ENCODE peak calls at places on chromosomes 3 and 15, in eight cellular contexts. J is astrocyte, P is neural progenitor cell, L is H1, T is H9, Z is endothelial cell of umbilical vein, M is mammary epithelial cell, U is GM23248. Q is an unnamed sample.
A peak's percentile ranks its signal among the peaks of the same experiment; 100 is the strongest.

GRCh38 chr3:134753999-134754742 is 40.9 kb upstream of the EPHB1 start:
- DNase-seq in J (no peak), P (no peak), L (no peak), T (peak; percentile 34), Z (no peak), M (no peak), U (peak; percentile 15), Q (no peak)

GRCh38 chr15:59590027-59590426 is 21.6 kb upstream of the GCNT3 start:
- DNase-seq in J (no peak), P (no peak), L (no peak), T (no peak), Z (no peak), M (no peak), U (no peak), Q (no peak)

GRCh38 chr3:185646382-185647133 is 60.5 kb downstream of the SENP2 start:
- DNase-seq in J (no peak), P (peak; percentile 34), L (no peak), T (no peak), Z (no peak), M (no peak), U (no peak), Q (no peak)

GRCh38 chr3:42130329-42131070 is 39.3 kb downstream of the TRAK1 start:
- DNase-seq in J (no peak), P (no peak), L (no peak), T (no peak), Z (no peak), M (no peak), U (no peak), Q (no peak)

GRCh38 chr3:107117922-107118576 is 259.2 kb upstream of the CCDC54 start:
- DNase-seq in J (peak; percentile 70), P (peak; percentile 75), L (peak; percentile 41), T (peak; percentile 61), Z (peak; percentile 60), M (peak; percentile 41), U (peak; percentile 89), Q (peak; percentile 86)

GRCh38 chr3:153289334-153289808 is 127.3 kb downstream of the RAP2B start:
- DNase-seq in J (peak; percentile 38), P (no peak), L (no peak), T (no peak), Z (no peak), M (peak; percentile 38), U (peak; percentile 74), Q (peak; percentile 21)

GRCh38 chr15:41849861-41850260 is 11.2 kb downstream of the PLA2G4B start:
- DNase-seq in J (no peak), P (no peak), L (no peak), T (no peak), Z (no peak), M (peak; percentile 71), U (no peak), Q (no peak)

GRCh38 chr3:159711560-159712333 is 276.9 kb upstream of the IL12A start:
- DNase-seq in J (peak; percentile 90), P (peak; percentile 50), L (no peak), T (no peak), Z (peak; percentile 99), M (peak; percentile 65), U (peak; percentile 94), Q (peak; percentile 93)

GRCh38 chr3:13470894-13471574 is 9.1 kb upstream of the HDAC11 start:
- DNase-seq in J (no peak), P (no peak), L (no peak), T (no peak), Z (no peak), M (no peak), U (no peak), Q (no peak)

GRCh38 chr15:60932051-60932915 is 296.8 kb downstream of the RORA start:
- DNase-seq in J (peak; percentile 70), P (no peak), L (no peak), T (peak; percentile 35), Z (no peak), M (peak; percentile 93), U (peak; percentile 96), Q (no peak)

GRCh38 chr15:59830143-59830542 is 141.0 kb upstream of the BNIP2 start:
- DNase-seq in J (no peak), P (no peak), L (no peak), T (no peak), Z (no peak), M (no peak), U (no peak), Q (no peak)

GRCh38 chr15:56960116-56960515 is 41.7 kb downstream of the TCF12 start:
- DNase-seq in J (no peak), P (no peak), L (no peak), T (no peak), Z (no peak), M (no peak), U (peak; percentile 26), Q (no peak)

GRCh38 chr3:108006077-108006675 is 84.7 kb downstream of the CD47 start:
- DNase-seq in J (peak; percentile 76), P (no peak), L (no peak), T (no peak), Z (peak; percentile 60), M (peak; percentile 94), U (peak; percentile 14), Q (peak; percentile 77)

GRCh38 chr3:62727576-62727975 is 147.6 kb downstream of the CADPS start:
- DNase-seq in J (peak; percentile 81), P (peak; percentile 38), L (no peak), T (no peak), Z (peak; percentile 42), M (peak; percentile 15), U (peak; percentile 73), Q (no peak)

GRCh38 chr3:155704771-155705559 is 39.9 kb downstream of the PLCH1 start:
- DNase-seq in J (peak; percentile 68), P (peak; percentile 46), L (no peak), T (no peak), Z (no peak), M (peak; percentile 80), U (peak; percentile 24), Q (no peak)

GRCh38 chr3:58180940-58181587 is 29.7 kb downstream of the DNASE1L3 start:
- DNase-seq in J (no peak), P (no peak), L (no peak), T (no peak), Z (no peak), M (peak; percentile 64), U (no peak), Q (no peak)

GRCh38 chr15:44482088-44482487 is 54.7 kb downstream of the CTDSPL2 start:
- DNase-seq in J (no peak), P (no peak), L (no peak), T (no peak), Z (no peak), M (no peak), U (no peak), Q (no peak)

GRCh38 chr3:195524171-195524896 is 18.8 kb downstream of the PPP1R2 start:
- DNase-seq in J (no peak), P (no peak), L (no peak), T (no peak), Z (no peak), M (no peak), U (no peak), Q (no peak)

GRCh38 chr15:84725001-84725491 is 9.1 kb upstream of the SEC11A start:
- DNase-seq in J (peak; percentile 70), P (no peak), L (no peak), T (no peak), Z (peak; percentile 52), M (peak; percentile 41), U (peak; percentile 48), Q (peak; percentile 76)

GRCh38 chr3:51719413-51720025 is 12.7 kb downstream of the GRM2 start:
- DNase-seq in J (no peak), P (no peak), L (no peak), T (no peak), Z (no peak), M (no peak), U (no peak), Q (no peak)

GRCh38 chr3:123375014-123375940 is 73.6 kb downstream of the ADCY5 start:
- DNase-seq in J (no peak), P (peak; percentile 51), L (no peak), T (no peak), Z (no peak), M (no peak), U (no peak), Q (no peak)

DNA sequence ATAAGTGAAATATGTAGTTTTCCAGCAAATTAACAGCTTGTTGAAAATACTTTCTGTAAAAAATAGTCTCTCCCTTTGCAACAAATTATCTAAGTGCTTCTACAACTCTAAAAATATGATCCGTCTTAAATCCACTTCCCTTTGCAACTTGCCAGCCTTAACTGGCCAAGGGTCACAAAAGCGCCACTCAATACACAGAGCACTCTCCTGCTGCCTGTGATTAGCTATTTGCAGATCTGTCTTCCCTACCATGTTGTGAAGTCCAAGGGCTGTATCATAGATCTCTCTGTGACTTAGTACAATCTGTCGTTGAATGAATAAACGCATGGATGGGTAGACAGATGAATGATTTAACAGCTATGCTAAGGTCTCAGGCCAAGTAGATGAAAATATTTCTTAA is 76.2 kb downstream of the ITGB5 start:
- DNase-seq in J (no peak), P (no peak), L (no peak), T (no peak), Z (no peak), M (no peak), U (no peak), Q (no peak)
- H3K9ac ChIP-seq in J (no peak overlapping the region), P (no peak overlapping the region), L (no peak overlapping the region), T (no peak overlapping the region), Z (no peak overlapping the region), M (no peak overlapping the region), U (peak overlapping the region; percentile 77), Q (no peak overlapping the region)

DNA sequence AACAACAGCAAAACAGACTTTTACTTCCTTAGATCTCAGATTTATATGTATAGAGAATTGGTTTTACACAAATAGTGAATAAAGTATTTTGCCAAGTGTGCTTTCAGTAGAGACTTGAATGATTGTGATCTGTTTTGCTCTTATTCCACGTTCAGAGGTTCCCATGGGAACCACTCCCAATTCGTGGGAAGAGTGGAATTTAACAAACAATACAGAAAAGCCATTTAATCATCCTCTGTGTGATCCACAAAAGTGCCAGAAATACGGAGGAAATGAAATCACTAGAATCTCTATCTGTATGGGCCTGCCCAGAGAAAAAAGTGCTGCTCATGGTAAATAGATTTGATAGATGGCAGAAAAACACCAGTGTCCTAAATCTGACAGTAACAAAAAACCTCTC is 55.9 kb downstream of the CNTN4 start:
- DNase-seq in J (no peak), P (no peak), L (no peak), T (no peak), Z (no peak), M (no peak), U (no peak), Q (no peak)
- H3K79me2 ChIP-seq in J (no peaks in the 10 kb centered on the region), P (no peaks in the 10 kb centered on the region), L (no peaks in the 10 kb centered on the region), T (no peaks in the 10 kb centered on the region), Z (no peaks in the 10 kb centered on the region), M (no peaks in the 10 kb centered on the region), U (no peaks in the 10 kb centered on the region), Q (no peaks in the 10 kb centered on the region)

GRCh38 chr3:157542711-157543485 is 39.7 kb upstream of the VEPH1 start:
- DNase-seq in J (peak; percentile 65), P (peak; percentile 72), L (peak; percentile 25), T (peak; percentile 82), Z (peak; percentile 61), M (peak; percentile 16), U (peak; percentile 89), Q (peak; percentile 71)
- H3K9ac ChIP-seq in J (peak overlapping the region; percentile 78), P (no peak overlapping the region), L (no peak overlapping the region), T (no peak overlapping the region), Z (peak overlapping the region; percentile 26), M (no peak overlapping the region), U (peak overlapping the region; percentile 83), Q (peak overlapping the region; percentile 21)

DNA sequence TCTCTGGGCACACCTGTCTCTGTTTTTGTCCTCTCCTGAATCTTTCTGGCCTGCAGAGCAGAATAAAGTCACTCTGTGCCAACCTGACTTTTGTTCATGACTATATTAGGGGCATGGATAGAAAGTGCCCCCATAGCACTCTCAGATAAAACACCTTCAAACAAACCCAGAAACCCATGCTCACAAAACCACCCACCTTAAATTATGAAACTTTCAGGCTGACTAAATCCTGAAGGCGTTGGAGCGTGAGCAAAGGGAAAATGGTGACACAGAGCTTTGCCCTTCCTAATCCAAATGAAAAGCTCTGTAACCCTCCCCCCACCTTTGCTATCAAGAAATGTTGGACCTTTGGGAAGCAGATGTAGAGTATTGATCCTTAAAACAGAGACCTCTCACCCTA is 138.9 kb downstream of the IGF1R start:
- DNase-seq in J (no peak), P (no peak), L (no peak), T (no peak), Z (no peak), M (no peak), U (peak; percentile 64), Q (no peak)
- H3K79me2 ChIP-seq in J (peaks cover 98% of the 10 kb centered on the region), P (peaks cover 96% of the 10 kb centered on the region), L (peaks cover 3% of the 10 kb centered on the region), T (peaks cover 18% of the 10 kb centered on the region), Z (peaks cover 7% of the 10 kb centered on the region), M (peaks cover 93% of the 10 kb centered on the region), U (peaks cover 100% of the 10 kb centered on the region), Q (peaks cover 10% of the 10 kb centered on the region)

Q was measured in fibroblast of lung.